ENCODE peak calls at places on chromosomes 11 and 22, in ten cellular contexts. O is upper lobe of right lung; Q is GM23338; M is activated CD4-positive, alpha-beta T cell treated with anti-CD3 and anti-CD28 coated beads for 48 hours; F is NCI-H774; T is activated gamma-delta T cell treated with anti-CD3 and anti-CD28 coated beads, Interleukin-2, amount 50 U/mL, for 16 hours; Z is amniotic stem cell; C is AG09319; B is A549; A is esophagus squamous epithelium. K is an unnamed sample.

GRCh38 chr22:45553333-45554039 is 50.8 kb downstream of the FBLN1 start:
- DNase-seq in C (peak; percentile 74), F (peak; percentile 37), A (no peak), Q (peak; percentile 90), M (peak; percentile 76), Z (peak; percentile 84), O (peak; percentile 84), T (peak; percentile 5), B (peak; percentile 83), K (peak; percentile 13)

GRCh38 chr11:12680246-12680939 is 6.2 kb downstream of the TEAD1 start:
- DNase-seq in F (peak; percentile 81), T (no peak), Q (peak; percentile 97), Z (peak; percentile 86), O (peak; percentile 91), M (peak; percentile 24), C (peak; percentile 69), B (no peak), A (peak; percentile 27), K (no peak)

GRCh38 chr11:107018274-107018901 is at the start of gene GUCY1A2:
- DNase-seq in C (no peak), O (no peak), M (no peak), Q (peak; percentile 53), A (no peak), F (no peak), B (no peak), T (no peak), Z (no peak), K (no peak)

GRCh38 chr11:69825037-69825834 is 6.0 kb upstream of the FGF3 start:
- DNase-seq in M (no peak), B (peak; percentile 69), F (no peak), A (no peak), Z (no peak), T (no peak), Q (no peak), C (no peak), O (no peak), K (no peak)

GRCh38 chr11:65590240-65590738 is 5.3 kb downstream of the KCNK7 start:
- DNase-seq in Z (no peak), A (no peak), O (no peak), M (no peak), T (no peak), B (no peak), C (no peak), Q (no peak), F (peak; percentile 11), K (no peak)

GRCh38 chr11:59707371-59707770 is 6.3 kb downstream of the OR10V1 start:
- DNase-seq in Q (no peak), T (no peak), A (no peak), O (no peak), B (no peak), C (no peak), F (no peak), M (no peak), Z (no peak), K (no peak)

GRCh38 chr11:7904910-7905309 is 26.2 kb downstream of the OR10A6 start:
- DNase-seq in Z (peak; percentile 39), F (no peak), O (no peak), M (no peak), C (peak; percentile 28), B (no peak), Q (peak; percentile 68), T (no peak), A (no peak), K (no peak)

GRCh38 chr11:82732734-82733443 is 775 bp downstream of the FAM181B start:
- DNase-seq in Q (peak; percentile 60), A (no peak), C (no peak), F (peak; percentile 48), B (no peak), T (no peak), O (peak; percentile 63), Z (no peak), M (peak; percentile 21), K (no peak)

GRCh38 chr22:38456841-38457699 is 2.1 kb upstream of the KCNJ4 start:
- DNase-seq in A (no peak), C (no peak), Z (no peak), F (no peak), O (no peak), B (no peak), M (no peak), T (no peak), Q (no peak), K (no peak)

GRCh38 chr11:20357150-20357549 is 6.4 kb upstream of the HTATIP2 start:
- DNase-seq in F (no peak), M (no peak), T (no peak), Z (no peak), C (no peak), O (no peak), B (no peak), Q (no peak), A (no peak), K (no peak)

GRCh38 chr22:27045103-27045940 is 387.9 kb downstream of the MIAT start:
- DNase-seq in A (no peak), C (no peak), M (no peak), O (no peak), B (peak; percentile 23), Z (no peak), T (no peak), F (no peak), Q (peak; percentile 28), K (no peak)

GRCh38 chr22:37634505-37635002 is 4.9 kb upstream of the SH3BP1 start:
- DNase-seq in B (no peak), C (no peak), T (no peak), F (no peak), O (no peak), A (no peak), Z (no peak), Q (peak; percentile 24), M (no peak), K (no peak)

GRCh38 chr22:48968201-48968959 is 859.3 kb downstream of the BRD1 start:
- DNase-seq in A (no peak), B (no peak), Z (no peak), F (no peak), M (peak; percentile 41), T (no peak), Q (no peak), O (peak; percentile 56), C (no peak), K (no peak)

GRCh38 chr11:124012697-124013096 is at the start of gene OR10G4:
- DNase-seq in Z (no peak), F (no peak), A (no peak), M (no peak), B (no peak), O (no peak), Q (no peak), C (no peak), T (no peak), K (no peak)

GRCh38 chr22:48737461-48738203 is 1090.0 kb downstream of the BRD1 start:
- DNase-seq in T (no peak), M (no peak), F (no peak), C (no peak), A (no peak), O (peak; percentile 30), Z (no peak), Q (no peak), B (no peak), K (no peak)

GRCh38 chr11:65558785-65559509 is 788 bp upstream of the LTBP3 start:
- DNase-seq in O (no peak), Z (no peak), T (no peak), B (no peak), C (no peak), F (no peak), M (no peak), Q (no peak), A (no peak), K (no peak)

GRCh38 chr22:49929553-49929979 is 11.1 kb downstream of the CRELD2 start:
- DNase-seq in T (peak; percentile 71), M (peak; percentile 84), O (peak; percentile 86), C (no peak), F (no peak), B (no peak), Z (no peak), Q (peak; percentile 81), A (no peak), K (no peak)

GRCh38 chr11:46296520-46297448 is 19.3 kb downstream of the CREB3L1 start:
- DNase-seq in B (no peak), T (no peak), Z (peak; percentile 74), C (peak; percentile 77), M (peak; percentile 30), Q (peak; percentile 98), F (no peak), A (no peak), O (no peak), K (peak; percentile 64)

GRCh38 chr11:95134491-95134890 is 44.8 kb downstream of the ENDOD1 start:
- DNase-seq in Q (no peak), M (no peak), C (no peak), B (no peak), A (no peak), F (no peak), O (no peak), T (no peak), Z (peak; percentile 49), K (no peak)

GRCh38 chr22:48884292-48884691 is 943.4 kb downstream of the BRD1 start:
- DNase-seq in Q (no peak), C (no peak), M (no peak), B (no peak), Z (no peak), O (peak; percentile 34), A (no peak), T (no peak), F (no peak), K (no peak)

GRCh38 chr11:128422576-128423370 is 164.6 kb downstream of the ETS1 start:
- DNase-seq in Q (no peak), A (no peak), T (peak; percentile 91), B (no peak), O (no peak), Z (no peak), F (no peak), M (peak; percentile 96), C (no peak), K (no peak)

GRCh38 chr11:125463590-125464265 is 32.3 kb downstream of the FEZ1 start:
- DNase-seq in Z (no peak), F (no peak), M (no peak), O (no peak), T (no peak), C (no peak), Q (no peak), B (no peak), A (no peak), K (no peak)

GRCh38 chr11:83195649-83196048 is 2.1 kb downstream of the ANKRD42 start:
- DNase-seq in B (no peak), T (no peak), M (no peak), Q (no peak), F (no peak), C (no peak), A (no peak), O (no peak), Z (no peak), K (no peak)

GRCh38 chr11:2185324-2186085 is 13.9 kb upstream of the TH start:
- DNase-seq in T (no peak), F (no peak), M (no peak), O (no peak), C (no peak), A (no peak), Q (no peak), B (no peak), Z (no peak), K (no peak)

GRCh38 chr11:77113382-77114088 is 10.9 kb downstream of the OMP start:
- DNase-seq in O (no peak), F (no peak), Q (peak; percentile 86), Z (no peak), M (peak; percentile 44), T (no peak), A (no peak), B (peak; percentile 82), C (no peak), K (no peak)

GRCh38 chr11:76742912-76743311 is 40.2 kb upstream of the TSKU start:
- DNase-seq in A (no peak), T (no peak), M (no peak), O (no peak), Z (no peak), B (no peak), F (no peak), C (peak; percentile 42), Q (no peak), K (no peak)

GRCh38 chr22:25840162-25840561 is 98.2 kb downstream of the MYO18B start:
- DNase-seq in B (no peak), O (no peak), Z (no peak), Q (no peak), T (no peak), M (no peak), F (no peak), A (no peak), C (no peak), K (no peak)

GRCh38 chr11:85590848-85591483 is 36.2 kb downstream of the DLG2 start:
- DNase-seq in T (no peak), Z (peak; percentile 43), C (peak; percentile 4), M (no peak), B (peak; percentile 51), Q (peak; percentile 72), F (peak; percentile 35), O (no peak), A (no peak), K (no peak)

K was measured in pulmonary artery endothelial cell.